ENCODE peak calls at places on chromosomes 2 and 18, in eight cellular contexts. I, L, Q, P, F, G, D and E are unnamed samples.
A peak's percentile ranks its signal among the peaks of the same experiment; 100 is the strongest.

GRCh38 chr2:215615067-215615828 is 179.4 kb upstream of the FN1 start:
- DNase-seq in I (no peak), L (no peak), Q (no peak), P (peak; percentile 66), F (no peak), G (no peak), D (no peak), E (no peak)

GRCh38 chr2:237995036-237995435 is 28.2 kb downstream of the UBE2F start:
- DNase-seq in I (no peak), L (no peak), Q (no peak), P (no peak), F (no peak), G (no peak), D (no peak), E (no peak)

GRCh38 chr2:133484106-133484505 is 84.2 kb downstream of the NCKAP5 start:
- DNase-seq in I (no peak), L (no peak), Q (no peak), P (no peak), F (peak; percentile 3), G (no peak), D (peak; percentile 72), E (no peak)

GRCh38 chr2:151053661-151053990 is 208.0 kb downstream of the RBM43 start:
- DNase-seq in I (no peak), L (no peak), Q (no peak), P (no peak), F (peak; percentile 58), G (no peak), D (no peak), E (no peak)

GRCh38 chr18:75408554-75409506 is 18.7 kb downstream of the SMIM21 start:
- DNase-seq in I (no peak), L (no peak), Q (no peak), P (no peak), F (peak; percentile 100), G (peak; percentile 2), D (peak; percentile 93), E (no peak)

GRCh38 chr2:69020496-69020895 is 7.5 kb downstream of the ANTXR1 start:
- DNase-seq in I (no peak), L (no peak), Q (no peak), P (no peak), F (no peak), G (no peak), D (no peak), E (no peak)

GRCh38 chr2:24359701-24360049 is 661 bp downstream of the ITSN2 start:
- DNase-seq in I (peak; percentile 71), L (peak; percentile 27), Q (peak; percentile 69), P (peak; percentile 80), F (peak; percentile 25), G (peak; percentile 39), D (no peak), E (peak; percentile 16)

GRCh38 chr2:231800493-231801091 is 14.3 kb downstream of the COPS7B start:
- DNase-seq in I (peak; percentile 62), L (no peak), Q (peak; percentile 55), P (no peak), F (peak; percentile 56), G (no peak), D (no peak), E (no peak)

GRCh38 chr2:25743132-25743830 is 69.9 kb upstream of the DTNB start:
- DNase-seq in I (no peak), L (no peak), Q (no peak), P (no peak), F (no peak), G (no peak), D (no peak), E (no peak)

GRCh38 chr2:153391131-153391530 is 87.4 kb downstream of the RPRM start:
- DNase-seq in I (no peak), L (no peak), Q (no peak), P (no peak), F (no peak), G (no peak), D (no peak), E (no peak)

GRCh38 chr2:47039913-47040562 is 115.1 kb downstream of the STPG4 start:
- DNase-seq in I (peak; percentile 26), L (no peak), Q (no peak), P (no peak), F (no peak), G (no peak), D (no peak), E (no peak)

GRCh38 chr18:48575658-48576453 is 37.0 kb downstream of the CTIF start:
- DNase-seq in I (no peak), L (no peak), Q (no peak), P (no peak), F (no peak), G (no peak), D (no peak), E (peak; percentile 52)

GRCh38 chr18:56807883-56808282 is 156.7 kb downstream of the WDR7 start:
- DNase-seq in I (no peak), L (no peak), Q (no peak), P (no peak), F (no peak), G (no peak), D (no peak), E (no peak)

GRCh38 chr18:79507076-79507545 is 111.4 kb downstream of the NFATC1 start:
- DNase-seq in I (peak; percentile 39), L (no peak), Q (peak; percentile 31), P (peak; percentile 91), F (peak; percentile 46), G (no peak), D (no peak), E (no peak)

GRCh38 chr18:69947361-69948106 is at the start of gene CD226:
- DNase-seq in I (no peak), L (no peak), Q (no peak), P (no peak), F (no peak), G (no peak), D (no peak), E (no peak)

GRCh38 chr2:47904903-47905453 is 1.3 kb downstream of the FBXO11 start:
- DNase-seq in I (peak; percentile 55), L (peak; percentile 21), Q (peak; percentile 43), P (peak; percentile 82), F (no peak), G (peak; percentile 24), D (no peak), E (peak; percentile 66)

GRCh38 chr2:106703161-106703560 is 182.8 kb downstream of the ST6GAL2 start:
- DNase-seq in I (peak; percentile 8), L (no peak), Q (no peak), P (no peak), F (no peak), G (no peak), D (no peak), E (no peak)

GRCh38 chr2:11628675-11629074 is 41.3 kb downstream of the NTSR2 start:
- DNase-seq in I (no peak), L (no peak), Q (no peak), P (peak; percentile 66), F (no peak), G (no peak), D (no peak), E (no peak)

GRCh38 chr2:45743531-45744391 is 92.3 kb downstream of the PRKCE start:
- DNase-seq in I (peak; percentile 47), L (no peak), Q (peak; percentile 44), P (no peak), F (peak; percentile 95), G (no peak), D (peak; percentile 42), E (no peak)

GRCh38 chr2:97706708-97707345 is 6.5 kb upstream of the ZAP70 start:
- DNase-seq in I (no peak), L (no peak), Q (no peak), P (peak; percentile 28), F (no peak), G (no peak), D (no peak), E (no peak)

GRCh38 chr2:107542314-107542740 is 284.4 kb upstream of the RGPD4 start:
- DNase-seq in I (no peak), L (no peak), Q (no peak), P (no peak), F (peak; percentile 42), G (no peak), D (no peak), E (no peak)